ENCODE peak calls at places on chromosomes 16 and 17, in four cellular contexts. A, U, Z and N are unnamed samples.

GRCh38 chr17:17921192-17922082 is 50.8 kb downstream of the TOM1L2 start:
- DNase-seq in A (peak), U (no peak), Z (peak), N (peak)

GRCh38 chr17:17693253-17693954 is 12.1 kb downstream of the RAI1 start:
- DNase-seq in A (no peak), U (no peak), Z (peak), N (no peak)

GRCh38 chr17:49874911-49875310 is 27.0 kb upstream of the TAC4 start:
- DNase-seq in A (no peak), U (no peak), Z (no peak), N (no peak)

GRCh38 chr16:1979271-1980025 is 1.8 kb downstream of the NOXO1 start:
- DNase-seq in A (no peak), U (no peak), Z (no peak), N (no peak)

GRCh38 chr17:81332949-81333570 is 38.0 kb upstream of the SLC38A10 start:
- DNase-seq in A (no peak), U (no peak), Z (no peak), N (no peak)

GRCh38 chr16:89696598-89697128 is 4.8 kb downstream of the SPATA2L start:
- DNase-seq in A (no peak), U (no peak), Z (no peak), N (no peak)

GRCh38 chr17:58172369-58173071 is 5.7 kb downstream of the OR4D2 start:
- DNase-seq in A (peak), U (peak), Z (peak), N (peak)

GRCh38 chr16:57859331-57859730 is 57.0 kb upstream of the KIFC3 start:
- DNase-seq in A (peak), U (no peak), Z (peak), N (peak)

GRCh38 chr17:51000835-51001638 is 119.6 kb downstream of the SPAG9 start:
- DNase-seq in A (peak), U (peak), Z (peak), N (no peak)

GRCh38 chr16:82603784-82604411 is 22.9 kb upstream of the CDH13 start:
- DNase-seq in A (no peak), U (no peak), Z (peak), N (no peak)

GRCh38 chr16:21097151-21097550 is 53.5 kb downstream of the DNAH3 start:
- DNase-seq in A (no peak), U (no peak), Z (no peak), N (no peak)

DNA sequence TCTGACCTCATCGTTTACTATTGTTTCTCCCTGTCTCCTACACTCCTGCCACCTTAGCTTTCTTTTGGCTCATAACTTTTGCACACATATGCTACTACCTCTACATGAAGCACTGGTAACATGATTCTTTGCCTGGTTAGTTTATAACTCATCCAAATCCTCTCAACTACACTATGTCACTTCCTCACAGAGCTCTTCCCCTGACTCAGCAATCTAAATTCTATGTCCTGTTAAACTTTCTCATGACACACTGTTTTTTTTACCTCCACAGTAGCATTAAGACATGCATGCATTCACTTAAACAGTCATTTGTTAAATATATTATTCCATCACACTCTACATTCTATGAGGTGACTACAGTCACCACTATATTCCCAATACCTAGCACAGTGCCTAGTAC is 19.7 kb downstream of the APPBP2 start:
- DNase-seq in A (no peak), U (no peak), Z (peak), N (peak)
- TF ChIP-seq MAX in A (no peak), U (no peak), Z (no peak), N (no peak)

DNA sequence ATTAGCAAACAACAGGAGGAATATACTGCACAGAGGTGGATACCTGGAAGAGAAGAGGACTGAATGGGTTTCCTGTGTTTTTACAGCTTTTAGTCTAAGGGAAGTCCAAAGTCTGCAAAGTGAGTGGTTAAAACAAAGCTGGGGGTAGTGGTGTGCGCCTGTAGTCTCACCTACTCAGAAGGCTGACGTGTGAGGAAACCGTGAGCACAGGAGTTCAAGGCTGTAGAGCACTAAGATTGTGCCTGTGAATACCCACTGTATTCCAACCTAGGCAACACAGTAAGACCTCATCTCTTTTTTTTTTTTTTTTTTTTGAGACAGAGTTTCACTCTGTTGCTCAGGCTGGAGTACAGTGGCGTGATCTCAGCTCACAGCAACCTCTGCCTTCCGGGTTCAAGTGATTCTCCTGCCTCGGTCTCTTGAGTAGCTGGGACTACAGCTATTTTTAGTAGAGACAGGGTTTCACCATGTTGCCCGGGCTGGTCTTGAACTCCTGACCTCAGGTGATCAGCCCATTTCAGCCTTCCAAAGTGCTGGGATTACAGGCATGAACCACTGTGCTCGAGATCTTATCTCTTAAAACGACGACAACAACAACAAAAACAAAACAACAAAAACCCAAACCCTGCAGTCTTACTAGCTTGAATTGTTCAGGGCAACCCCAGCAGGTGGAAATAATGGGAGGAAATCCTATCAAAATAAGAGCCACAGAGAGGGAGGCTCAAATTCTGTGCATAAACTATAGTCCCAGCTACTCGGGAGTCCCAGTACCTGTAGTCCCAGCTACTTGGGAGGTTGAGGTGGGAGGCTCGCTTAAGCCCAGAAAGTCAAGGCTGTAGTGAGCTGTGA is 16.7 kb upstream of the ATP6V0A1 start:
- DNase-seq in A (no peak), U (no peak), Z (peak), N (no peak)
- TF ChIP-seq CHD4 in A (no peak), U (no peak), Z (no peak), N (no peak)

GRCh38 chr17:72117470-72117747 is 3.4 kb upstream of the SOX9 start:
- DNase-seq in A (no peak), U (no peak), Z (no peak), N (no peak)

GRCh38 chr17:72119963-72120877 is 600 bp upstream of the SOX9 start:
- DNase-seq in A (peak), U (no peak), Z (peak), N (no peak)

GRCh38 chr17:72117748-72118587 is 2.9 kb upstream of the SOX9 start:
- DNase-seq in A (no peak), U (no peak), Z (no peak), N (no peak)

GRCh38 chr17:72119280-72119962 is 1.4 kb upstream of the SOX9 start:
- DNase-seq in A (no peak), U (no peak), Z (no peak), N (no peak)

DNA sequence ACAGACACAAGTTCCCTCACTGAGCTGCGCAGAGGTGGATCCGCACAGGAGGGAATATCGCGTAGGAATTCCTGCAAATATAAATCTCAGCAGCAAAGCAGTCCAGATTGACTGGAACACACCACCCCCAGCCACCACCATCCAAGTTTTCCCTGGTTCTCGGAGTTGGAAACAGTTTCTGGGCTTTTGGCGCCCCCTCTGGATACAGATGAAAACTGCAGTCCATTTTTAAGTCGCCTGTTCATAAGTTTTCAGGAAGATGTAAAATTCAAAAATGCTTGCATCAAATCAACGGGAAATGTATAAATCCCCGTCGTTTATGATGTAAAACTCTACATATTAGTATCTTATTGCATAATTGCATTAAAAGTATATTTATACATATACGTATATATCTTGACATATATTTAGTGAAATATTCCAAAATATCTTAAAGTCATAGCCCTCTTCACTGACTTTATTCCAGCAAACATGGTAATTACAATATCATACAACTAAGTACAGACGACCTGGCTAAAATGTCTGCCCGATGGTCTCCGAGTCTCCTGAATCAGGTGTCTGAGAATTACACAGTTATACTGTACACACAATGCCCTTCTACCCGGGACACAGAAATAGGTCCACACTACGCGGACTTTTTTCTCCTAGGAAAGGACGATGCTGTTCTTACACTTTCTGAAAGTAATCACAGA is 2.1 kb upstream of the SOX9 start:
- DNase-seq in A (peak), U (peak), Z (peak), N (peak)
- TF ChIP-seq MAX in A (peak), U (no peak), Z (no peak), N (no peak)

DNA sequence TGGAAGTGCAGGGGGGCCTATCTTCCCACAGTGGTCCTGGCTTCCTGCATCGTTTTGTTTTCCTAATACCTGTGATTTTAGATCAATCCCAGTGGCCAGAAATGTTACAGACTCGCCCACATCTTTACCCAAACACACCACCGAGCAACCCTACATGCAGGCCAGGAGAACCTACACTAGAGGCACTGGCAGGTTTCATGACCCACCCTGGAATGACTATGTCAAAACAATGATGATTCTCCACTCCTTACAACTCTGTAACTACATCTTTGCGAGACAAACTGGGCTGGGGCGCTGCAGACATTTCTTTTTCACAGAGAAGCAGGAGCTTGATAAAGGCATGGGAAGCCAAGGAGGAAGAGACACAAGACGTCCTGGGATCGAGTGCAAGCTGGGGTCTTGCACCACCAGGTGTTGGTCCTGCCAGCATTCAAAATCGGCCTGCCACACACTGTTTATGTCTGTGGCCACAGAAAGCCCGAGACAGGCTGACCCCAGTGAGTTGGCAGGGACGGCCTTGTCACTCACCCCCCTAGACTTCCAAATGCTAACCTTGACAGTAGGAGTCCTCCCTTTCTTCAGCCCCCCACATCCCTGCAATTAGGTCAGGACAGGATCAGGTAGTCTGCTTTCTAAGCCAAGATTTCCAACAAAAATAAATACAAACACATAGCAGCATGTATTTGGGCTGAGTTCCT is 32.4 kb downstream of the UBE2O start:
- DNase-seq in A (no peak), U (no peak), Z (no peak), N (no peak)
- TF ChIP-seq CHD4 in A (no peak), U (no peak), Z (no peak), N (no peak)

GRCh38 chr16:78984887-78985464 is 615.6 kb downstream of the MAF start:
- DNase-seq in A (no peak), U (no peak), Z (peak), N (no peak)

GRCh38 chr16:78982344-78982743 is 618.2 kb downstream of the MAF start:
- DNase-seq in A (no peak), U (no peak), Z (no peak), N (no peak)

GRCh38 chr16:78987676-78988075 is 612.9 kb downstream of the MAF start:
- DNase-seq in A (no peak), U (no peak), Z (peak), N (no peak)

GRCh38 chr16:78985736-78986605 is 614.6 kb downstream of the MAF start:
- DNase-seq in A (no peak), U (no peak), Z (no peak), N (no peak)

DNA sequence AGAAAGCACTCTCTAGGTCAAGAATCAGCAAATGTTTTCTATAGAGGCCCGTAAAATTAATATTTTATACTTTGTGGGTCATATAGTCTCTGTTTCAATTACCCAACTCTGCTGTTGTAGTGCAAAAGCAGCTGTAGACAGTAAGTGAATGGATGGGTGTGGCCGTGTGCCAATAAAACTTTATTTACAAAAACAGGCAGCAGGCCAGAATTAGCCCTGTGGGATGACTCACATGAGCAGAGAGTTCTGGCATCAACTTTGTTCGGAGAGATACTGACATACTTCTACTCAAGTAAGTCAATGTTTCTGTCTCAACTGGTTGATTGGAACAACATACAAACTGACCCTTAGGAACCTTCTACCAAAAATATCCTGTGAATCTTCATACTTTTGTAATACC is 616.2 kb downstream of the MAF start:
- DNase-seq in A (no peak), U (no peak), Z (no peak), N (peak)
- TF ChIP-seq MAX in A (no peak), U (no peak), Z (no peak), N (no peak)

GRCh38 chr17:38881600-38882191 is 11.8 kb downstream of the LASP1 start:
- DNase-seq in A (no peak), U (no peak), Z (no peak), N (peak)
- TF ChIP-seq CHD4 in A (no peak), U (no peak), Z (no peak), N (no peak)

DNA sequence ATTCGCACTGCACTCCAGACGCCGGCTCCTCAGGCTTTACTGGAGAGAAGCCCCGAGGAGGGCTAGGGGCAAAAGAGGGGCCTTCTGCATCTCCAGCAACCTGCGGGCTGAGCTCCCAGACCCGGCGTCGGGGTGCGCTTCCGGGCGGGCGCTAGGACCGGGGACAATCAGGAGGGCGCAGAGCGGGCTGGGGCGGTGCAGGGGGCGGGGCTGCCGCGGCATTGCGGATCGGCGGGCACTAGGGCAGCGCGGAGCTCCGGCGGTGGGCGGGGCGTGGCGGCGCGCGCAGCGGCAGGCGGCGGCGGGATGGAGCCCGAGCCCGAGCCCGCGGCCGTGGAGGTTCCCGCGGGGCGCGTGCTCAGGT is at the start of gene TSEN54:
- DNase-seq in A (peak), U (peak), Z (peak), N (peak)
- TF ChIP-seq MAX in A (no peak), U (peak), Z (peak), N (no peak)

DNA sequence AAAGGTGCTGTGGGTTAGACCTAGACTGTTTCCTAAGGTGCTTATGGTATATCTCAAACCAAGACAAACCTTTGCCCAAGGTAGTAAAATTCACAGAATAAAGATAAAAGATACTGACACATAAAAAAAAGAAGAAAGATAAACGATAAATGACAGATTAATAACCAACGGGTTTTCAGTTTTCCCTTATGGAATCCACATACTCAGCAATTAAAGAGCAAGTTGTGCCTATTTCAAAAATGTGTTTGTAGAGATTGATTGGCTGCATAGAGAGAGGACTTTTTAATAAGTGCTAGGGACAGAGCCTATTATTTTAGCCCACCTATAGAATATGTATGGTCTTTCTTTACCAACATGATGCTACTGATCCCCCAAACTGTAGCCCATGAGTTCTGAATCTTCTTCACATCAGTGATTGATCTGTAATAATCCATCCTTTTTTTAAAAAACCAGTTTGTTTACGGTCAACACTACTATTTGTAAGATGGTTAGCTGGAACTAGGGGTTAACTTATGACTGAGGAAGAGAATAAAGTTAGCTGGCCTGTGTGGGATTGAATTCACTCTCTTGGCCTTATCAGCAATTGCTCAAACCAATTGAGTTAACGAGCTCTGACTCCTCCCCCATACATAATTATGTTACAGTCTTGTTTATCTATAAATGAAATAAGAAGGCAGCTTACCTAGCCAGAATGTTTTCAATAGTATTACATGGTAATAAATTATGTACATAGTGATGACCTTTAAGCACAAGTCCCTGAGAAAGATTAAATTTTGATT is 53.8 kb downstream of the SNX11 start:
- DNase-seq in A (no peak), U (no peak), Z (no peak), N (no peak)
- TF ChIP-seq CHD4 in A (no peak), U (no peak), Z (no peak), N (no peak)